ENCODE peak calls at places on chromosomes 4 and X, in eight cellular contexts. Z, T, Q, C, L, E, F and M are unnamed samples.

GRCh38 chr4:118348886-118349285 is 3.9 kb downstream of the PRSS12 start:
- ATAC-seq in Z (no peak), T (no peak), Q (no peak), C (no peak), L (no peak), E (no peak), F (no peak), M (no peak)

GRCh38 chr4:114728426-114728825 is 129.8 kb downstream of the UGT8 start:
- ATAC-seq in Z (no peak), T (no peak), Q (no peak), C (no peak), L (no peak), E (no peak), F (no peak), M (no peak)

GRCh38 chrX:19658030-19658429 is 142.7 kb upstream of the MAP3K15 start:
- ATAC-seq in Z (no peak), T (no peak), Q (no peak), C (no peak), L (no peak), E (no peak), F (no peak), M (no peak)

GRCh38 chr4:85152490-85152889 is 186.0 kb upstream of the WDFY3 start:
- ATAC-seq in Z (no peak), T (no peak), Q (no peak), C (no peak), L (no peak), E (no peak), F (no peak), M (no peak)

GRCh38 chrX:96721398-96721797 is 36.8 kb downstream of the DIAPH2 start:
- ATAC-seq in Z (no peak), T (no peak), Q (no peak), C (no peak), L (peak), E (no peak), F (peak), M (no peak)

GRCh38 chr4:5280845-5281244 is 229.6 kb downstream of the STK32B start:
- ATAC-seq in Z (no peak), T (no peak), Q (no peak), C (no peak), L (no peak), E (no peak), F (peak), M (no peak)

GRCh38 chr4:78682090-78682489 is 94.1 kb upstream of the BMP2K start:
- ATAC-seq in Z (no peak), T (no peak), Q (no peak), C (no peak), L (no peak), E (no peak), F (no peak), M (no peak)

GRCh38 chr4:107666134-107666533 is 53.9 kb downstream of the PAPSS1 start:
- ATAC-seq in Z (no peak), T (peak), Q (no peak), C (no peak), L (no peak), E (no peak), F (no peak), M (no peak)

GRCh38 chr4:114811564-114812360 is 213.2 kb downstream of the UGT8 start:
- ATAC-seq in Z (no peak), T (no peak), Q (no peak), C (no peak), L (no peak), E (no peak), F (no peak), M (no peak)

GRCh38 chr4:81722229-81722900 is 250.7 kb upstream of the RASGEF1B start:
- ATAC-seq in Z (no peak), T (no peak), Q (no peak), C (peak), L (no peak), E (no peak), F (no peak), M (no peak)

DNA sequence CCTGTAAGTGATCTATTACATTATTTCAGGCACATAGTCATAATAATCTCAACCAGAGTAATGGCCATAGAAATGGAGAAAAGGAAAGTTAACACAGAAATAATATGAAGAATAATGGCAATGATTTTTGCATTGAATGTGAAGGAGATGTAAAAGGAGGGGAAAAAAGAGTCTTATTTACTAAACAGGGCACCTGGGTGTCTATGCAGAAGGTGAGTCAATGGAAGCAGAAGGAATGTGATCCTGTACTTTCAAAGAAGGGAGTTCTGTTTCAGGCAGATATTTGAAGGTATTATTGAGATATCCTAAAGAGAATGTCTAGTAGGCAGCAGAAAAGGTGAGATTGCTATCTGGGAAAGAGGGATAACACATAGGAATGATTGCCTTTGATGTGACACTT is 279.9 kb downstream of the INPP4B start:
- ATAC-seq in Z (no peak), T (no peak), Q (no peak), C (no peak), L (no peak), E (no peak), F (no peak), M (no peak)
- H3K4me3 ChIP-seq in Z (no peak), T (no peak), Q (no peak), C (no peak), L (no peak), E (peak), F (no peak), M (no peak)

GRCh38 chr4:189071241-189071640 is 869.4 kb upstream of the FRG1 start:
- ATAC-seq in Z (no peak), T (no peak), Q (no peak), C (no peak), L (no peak), E (no peak), F (no peak), M (no peak)

DNA sequence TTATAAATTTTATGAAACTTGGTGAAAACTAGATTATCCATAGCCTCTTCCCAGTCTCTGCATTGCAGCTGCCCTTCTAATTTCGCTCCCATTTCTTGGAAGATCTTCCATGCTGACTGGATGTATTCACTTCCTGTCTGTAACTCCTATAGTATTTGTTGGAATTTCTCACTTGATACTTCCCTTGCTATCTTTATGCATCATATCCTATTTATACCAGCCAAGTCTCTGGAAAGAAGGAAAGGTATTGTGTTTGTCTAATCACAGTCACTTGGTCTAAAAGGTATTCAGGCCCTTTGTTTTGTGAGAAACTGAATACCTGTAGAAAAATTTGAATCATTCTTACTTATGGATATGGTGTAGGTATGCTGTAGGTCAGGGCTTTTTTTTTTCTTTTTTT is 870.9 kb upstream of the FRG1 start:
- ATAC-seq in Z (no peak), T (no peak), Q (no peak), C (no peak), L (no peak), E (no peak), F (no peak), M (no peak)
- H3K4me3 ChIP-seq in Z (no peak), T (no peak), Q (no peak), C (no peak), L (no peak), E (no peak), F (no peak), M (no peak)

GRCh38 chrX:118536204-118536603 is 40.6 kb downstream of the DOCK11 start:
- ATAC-seq in Z (no peak), T (no peak), Q (no peak), C (no peak), L (no peak), E (peak), F (peak), M (no peak)
- H3K4me3 ChIP-seq in Z (no peak), T (no peak), Q (no peak), C (no peak), L (no peak), E (peak), F (peak), M (no peak)

DNA sequence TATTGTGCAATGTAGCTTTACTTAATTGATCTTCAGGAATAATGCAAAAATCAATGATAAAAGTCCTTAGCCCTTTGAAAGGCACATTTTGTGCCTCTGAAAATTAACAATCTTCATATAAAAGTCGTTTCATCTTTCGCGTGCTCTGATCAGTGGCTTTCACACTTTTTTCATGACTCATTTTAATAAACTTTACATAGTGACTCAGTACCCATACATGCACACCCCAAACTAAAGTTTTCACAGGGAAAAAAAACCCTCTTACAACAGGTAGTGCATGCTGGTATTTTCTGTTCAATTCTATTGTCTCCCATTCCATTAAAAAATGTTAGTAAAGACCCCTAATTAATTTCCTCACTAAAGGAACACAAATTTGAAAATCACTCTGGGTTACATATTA is 21.5 kb downstream of the RWDD4 start:
- ATAC-seq in Z (no peak), T (peak), Q (no peak), C (no peak), L (no peak), E (no peak), F (no peak), M (no peak)
- H3K4me3 ChIP-seq in Z (no peak), T (no peak), Q (no peak), C (no peak), L (no peak), E (no peak), F (no peak), M (no peak)